ENCODE peak calls at places on chromosomes 6 and 20, in ten cellular contexts. S is stimulated activated naive CD8-positive, alpha-beta T cell treated with anti-CD3 and anti-CD28 coated beads, Interleukin-15, Interleukin-2, amounts not matched to agents 100 U/mL and 50 U/mL, for 24 hours; I is CD8-positive, alpha-beta T cell; X is AG04450; O is Right ventricle myocardium superior; H is T-cell; E is amniotic stem cell; M is fibroblast of mammary gland; A is Kasumi-1; C is mesenteric fat pad. R is an unnamed sample.

GRCh38 chr6:97160280-97160679 is 122.7 kb downstream of the MMS22L start:
- DNase-seq in S (no peak), O (no peak), I (no peak), X (no peak), H (no peak), E (no peak), A (no peak), M (peak), C (no peak), R (no peak)

GRCh38 chr6:109478848-109479624 is 4.0 kb downstream of the ZBTB24 start:
- DNase-seq in A (no peak), I (no peak), S (no peak), M (no peak), C (no peak), O (no peak), H (no peak), E (no peak), X (no peak), R (no peak)

GRCh38 chr6:131029661-131030297 is 33.3 kb downstream of the EPB41L2 start:
- DNase-seq in S (no peak), E (peak), O (no peak), H (no peak), I (no peak), C (no peak), M (peak), X (no peak), A (no peak), R (no peak)

GRCh38 chr6:128600397-128600951 is 80.1 kb upstream of the PTPRK start:
- DNase-seq in H (no peak), M (peak), O (no peak), E (peak), A (peak), S (no peak), I (no peak), C (no peak), X (peak), R (peak)

GRCh38 chr6:16338577-16339262 is 100.3 kb downstream of the GMPR start:
- DNase-seq in M (peak), I (no peak), O (peak), E (peak), C (no peak), H (no peak), A (no peak), S (no peak), X (peak), R (peak)

GRCh38 chr6:34358389-34358906 is 34.0 kb downstream of the NUDT3 start:
- DNase-seq in H (no peak), I (no peak), E (peak), S (no peak), O (no peak), X (no peak), M (peak), A (no peak), C (no peak), R (no peak)

GRCh38 chr20:4091332-4092135 is 76.2 kb upstream of the RNF24 start:
- DNase-seq in A (peak), O (peak), M (peak), X (peak), S (peak), H (no peak), I (peak), E (no peak), C (no peak), R (no peak)

GRCh38 chr6:1724616-1725015 is 114.9 kb downstream of the FOXC1 start:
- DNase-seq in H (no peak), S (no peak), I (no peak), A (no peak), M (no peak), E (no peak), X (no peak), O (peak), C (no peak), R (no peak)

GRCh38 chr6:13873288-13874190 is 51.2 kb upstream of the RNF182 start:
- DNase-seq in X (no peak), A (peak), I (peak), S (peak), H (peak), E (no peak), C (no peak), M (peak), O (peak), R (no peak)

GRCh38 chr20:57391439-57392129 is 388 bp downstream of the RBM38 start:
- DNase-seq in I (no peak), H (no peak), C (no peak), M (no peak), S (peak), O (peak), A (peak), E (no peak), X (no peak), R (no peak)